ENCODE peak calls at places on chromosome 6, in nine cellular contexts. B is AG04449; H is posterior vena cava; Z is uterus; V is T-cell; L is activated CD4-positive, alpha-beta T cell treated with anti-CD3 and anti-CD28 coated beads, Interleukin-2, amount 50 U/mL, for 4 hours; T is GM03348; A is non-pigmented ciliary epithelial cell; R is HS-5. U is an unnamed sample.

GRCh38 chr6:136751478-136751956 is 40.8 kb downstream of the MAP3K5 start:
- DNase-seq in T (no peak), Z (no peak), R (no peak), V (no peak), A (no peak), B (no peak), H (no peak), L (no peak), U (no peak)

GRCh38 chr6:54681987-54682386 is 164.6 kb upstream of the FAM83B start:
- DNase-seq in T (peak; percentile 14), R (peak; percentile 53), L (no peak), A (peak; percentile 62), Z (no peak), V (no peak), B (no peak), H (no peak), U (no peak)

GRCh38 chr6:836276-836853 is 143.4 kb upstream of the EXOC2 start:
- DNase-seq in Z (no peak), T (no peak), V (no peak), R (no peak), B (no peak), L (no peak), A (no peak), H (no peak), U (no peak)

GRCh38 chr6:72552938-72553337 is 68.9 kb upstream of the KCNQ5 start:
- DNase-seq in R (peak; percentile 68), A (no peak), B (no peak), Z (no peak), L (no peak), V (no peak), T (no peak), H (no peak), U (no peak)

GRCh38 chr6:10393544-10394225 is 21.2 kb downstream of the TFAP2A start:
- DNase-seq in B (no peak), T (no peak), H (no peak), L (no peak), Z (no peak), V (no peak), R (no peak), A (no peak), U (no peak)

GRCh38 chr6:53591873-53592272 is 47.0 kb upstream of the GCLC start:
- DNase-seq in T (no peak), A (no peak), H (no peak), L (no peak), Z (no peak), B (no peak), V (no peak), R (no peak), U (no peak)

GRCh38 chr6:11201015-11201414 is 31.5 kb downstream of the NEDD9 start:
- DNase-seq in H (no peak), T (no peak), Z (no peak), V (no peak), R (no peak), L (no peak), A (no peak), B (no peak), U (no peak)

GRCh38 chr6:26342106-26342999 is 22.6 kb upstream of the BTN3A2 start:
- DNase-seq in L (no peak), B (no peak), V (no peak), H (no peak), Z (no peak), R (no peak), A (no peak), T (no peak), U (no peak)

GRCh38 chr6:33147807-33148666 is 44.2 kb downstream of the COL11A2 start:
- DNase-seq in B (no peak), R (no peak), L (no peak), A (no peak), T (peak; percentile 78), V (no peak), H (no peak), Z (no peak), U (no peak)

GRCh38 chr6:100464162-100464851 is 414 bp downstream of the SIM1 start:
- DNase-seq in V (no peak), L (no peak), T (peak; percentile 54), B (no peak), R (no peak), H (peak; percentile 76), Z (no peak), A (no peak), U (peak; percentile 30)

GRCh38 chr6:170344631-170345576 is 38.3 kb downstream of the FAM120B start:
- DNase-seq in R (peak; percentile 25), L (no peak), V (no peak), T (peak; percentile 20), A (peak; percentile 67), H (no peak), B (peak; percentile 5), Z (no peak), U (peak; percentile 6)

U was measured in endothelial cell.